ENCODE peak calls at places on chromosome 12, in nine cellular contexts. U is transverse colon, A is K562, M is upper lobe of left lung, K is spleen, F is HepG2, H is breast epithelium, O is GM12878, W is stomach. N is an unnamed sample.

GRCh38 chr12:3197131-3197818 is 120.1 kb downstream of the TSPAN9 start:
- DNase-seq in U (no peak), A (no peak), M (peak), K (no peak), F (peak), H (no peak), O (no peak), W (no peak), N (no peak)

GRCh38 chr12:132284071-132284492 is 45.3 kb downstream of the GALNT9 start:
- DNase-seq in U (no peak), A (no peak), M (peak), K (no peak), F (no peak), H (no peak), O (no peak), W (no peak), N (no peak)

GRCh38 chr12:80116735-80117134 is 17.4 kb downstream of the OTOGL start:
- DNase-seq in U (no peak), A (no peak), M (no peak), K (no peak), F (no peak), H (no peak), O (no peak), W (no peak), N (no peak)

GRCh38 chr12:96359328-96359727 is 40.9 kb downstream of the CDK17 start:
- DNase-seq in U (no peak), A (no peak), M (no peak), K (no peak), F (no peak), H (no peak), O (no peak), W (no peak), N (no peak)

GRCh38 chr12:31832740-31833540 is 104.1 kb upstream of the AMN1 start:
- DNase-seq in U (no peak), A (peak), M (no peak), K (no peak), F (no peak), H (no peak), O (peak), W (no peak), N (no peak)

GRCh38 chr12:59780605-59781135 is 184.8 kb downstream of the SLC16A7 start:
- DNase-seq in U (no peak), A (no peak), M (no peak), K (no peak), F (peak), H (no peak), O (no peak), W (no peak), N (no peak)

GRCh38 chr12:120831648-120832267 is 72.4 kb downstream of the SPPL3 start:
- DNase-seq in U (no peak), A (no peak), M (no peak), K (no peak), F (no peak), H (no peak), O (no peak), W (no peak), N (no peak)

GRCh38 chr12:130431176-130431575 is 93.5 kb downstream of the PIWIL1 start:
- DNase-seq in U (no peak), A (no peak), M (no peak), K (peak), F (no peak), H (peak), O (no peak), W (no peak), N (peak)

GRCh38 chr12:116662612-116663144 is 75.2 kb downstream of the SPRING1 start:
- DNase-seq in U (peak), A (no peak), M (peak), K (no peak), F (peak), H (no peak), O (no peak), W (no peak), N (no peak)

GRCh38 chr12:106329231-106329985 is 26.9 kb downstream of the TCP11L2 start:
- DNase-seq in U (no peak), A (no peak), M (no peak), K (no peak), F (no peak), H (no peak), O (no peak), W (no peak), N (no peak)

GRCh38 chr12:111056618-111057521 is 136.5 kb upstream of the MYL2 start:
- DNase-seq in U (peak), A (peak), M (no peak), K (peak), F (no peak), H (no peak), O (peak), W (no peak), N (no peak)

GRCh38 chr12:121494093-121494787 is 86.6 kb downstream of the KDM2B start:
- DNase-seq in U (peak), A (peak), M (no peak), K (peak), F (no peak), H (no peak), O (no peak), W (peak), N (no peak)

GRCh38 chr12:75177997-75178396 is 31.6 kb downstream of the KCNC2 start:
- DNase-seq in U (no peak), A (no peak), M (no peak), K (no peak), F (peak), H (no peak), O (no peak), W (no peak), N (no peak)

GRCh38 chr12:126404293-126404851 is 1339.1 kb downstream of the AACS start:
- DNase-seq in U (no peak), A (no peak), M (no peak), K (no peak), F (no peak), H (no peak), O (no peak), W (no peak), N (no peak)

GRCh38 chr12:54426690-54427089 is 7.6 kb upstream of the ITGA5 start:
- DNase-seq in U (no peak), A (no peak), M (no peak), K (no peak), F (no peak), H (no peak), O (no peak), W (no peak), N (no peak)

GRCh38 chr12:17928708-17929366 is 161.2 kb downstream of the RERGL start:
- DNase-seq in U (no peak), A (no peak), M (no peak), K (no peak), F (peak), H (no peak), O (no peak), W (no peak), N (no peak)

GRCh38 chr12:121036810-121037326 is 2.2 kb downstream of the OASL start:
- DNase-seq in U (no peak), A (no peak), M (no peak), K (no peak), F (no peak), H (no peak), O (no peak), W (no peak), N (no peak)

GRCh38 chr12:131912526-131913274 is 16.4 kb upstream of the PUS1 start:
- DNase-seq in U (peak), A (no peak), M (peak), K (no peak), F (peak), H (no peak), O (no peak), W (peak), N (no peak)

GRCh38 chr12:69872804-69873203 is 47.8 kb downstream of the MYRFL start:
- DNase-seq in U (no peak), A (no peak), M (no peak), K (no peak), F (no peak), H (no peak), O (no peak), W (no peak), N (no peak)

GRCh38 chr12:100554608-100555077 is 18.8 kb upstream of the GAS2L3 start:
- DNase-seq in U (no peak), A (peak), M (no peak), K (no peak), F (peak), H (no peak), O (no peak), W (no peak), N (no peak)

GRCh38 chr12:69645031-69645430 is 34.3 kb upstream of the LRRC10 start:
- DNase-seq in U (no peak), A (no peak), M (no peak), K (no peak), F (no peak), H (no peak), O (no peak), W (no peak), N (no peak)

GRCh38 chr12:685388-685787 is 22.1 kb upstream of the NINJ2 start:
- DNase-seq in U (peak), A (no peak), M (no peak), K (peak), F (no peak), H (no peak), O (peak), W (no peak), N (no peak)

GRCh38 chr12:120223458-120224303 is 22.8 kb upstream of the RPLP0 start:
- DNase-seq in U (no peak), A (no peak), M (peak), K (no peak), F (no peak), H (no peak), O (no peak), W (no peak), N (no peak)

GRCh38 chr12:28865776-28866175 is 283.3 kb upstream of the FAR2 start:
- DNase-seq in U (no peak), A (no peak), M (no peak), K (no peak), F (no peak), H (no peak), O (no peak), W (no peak), N (no peak)

GRCh38 chr12:9071518-9071917 is 44.2 kb downstream of the A2M start:
- DNase-seq in U (no peak), A (no peak), M (no peak), K (no peak), F (no peak), H (no peak), O (no peak), W (no peak), N (no peak)

GRCh38 chr12:105466231-105466900 is 135.9 kb downstream of the C12orf75 start:
- DNase-seq in U (no peak), A (no peak), M (no peak), K (no peak), F (no peak), H (no peak), O (no peak), W (no peak), N (no peak)

GRCh38 chr12:50749459-50749882 is 14.4 kb upstream of the ATF1 start:
- DNase-seq in U (no peak), A (no peak), M (no peak), K (no peak), F (no peak), H (no peak), O (no peak), W (no peak), N (no peak)

GRCh38 chr12:115577401-115577800 is 700.1 kb downstream of the MED13L start:
- DNase-seq in U (no peak), A (no peak), M (no peak), K (no peak), F (no peak), H (no peak), O (no peak), W (no peak), N (no peak)

GRCh38 chr12:24919346-24920001 is 29.4 kb downstream of the BCAT1 start:
- DNase-seq in U (no peak), A (no peak), M (no peak), K (no peak), F (no peak), H (no peak), O (no peak), W (no peak), N (no peak)

GRCh38 chr12:2295941-2296461 is 243.2 kb downstream of the CACNA1C start:
- DNase-seq in U (no peak), A (no peak), M (no peak), K (no peak), F (no peak), H (no peak), O (no peak), W (no peak), N (no peak)

GRCh38 chr12:63706336-63706735 is 38.0 kb upstream of the DPY19L2 start:
- DNase-seq in U (no peak), A (no peak), M (no peak), K (no peak), F (no peak), H (no peak), O (no peak), W (no peak), N (no peak)

GRCh38 chr12:39620664-39621658 is 1.4 kb upstream of the ABCD2 start:
- DNase-seq in U (peak), A (no peak), M (no peak), K (peak), F (no peak), H (no peak), O (peak), W (no peak), N (no peak)

GRCh38 chr12:45200497-45201043 is 15.3 kb upstream of the ANO6 start:
- DNase-seq in U (no peak), A (no peak), M (peak), K (no peak), F (peak), H (no peak), O (no peak), W (no peak), N (no peak)

GRCh38 chr12:68113644-68114043 is 45.9 kb downstream of the IFNG start:
- DNase-seq in U (peak), A (peak), M (no peak), K (no peak), F (no peak), H (no peak), O (no peak), W (no peak), N (no peak)

DNA sequence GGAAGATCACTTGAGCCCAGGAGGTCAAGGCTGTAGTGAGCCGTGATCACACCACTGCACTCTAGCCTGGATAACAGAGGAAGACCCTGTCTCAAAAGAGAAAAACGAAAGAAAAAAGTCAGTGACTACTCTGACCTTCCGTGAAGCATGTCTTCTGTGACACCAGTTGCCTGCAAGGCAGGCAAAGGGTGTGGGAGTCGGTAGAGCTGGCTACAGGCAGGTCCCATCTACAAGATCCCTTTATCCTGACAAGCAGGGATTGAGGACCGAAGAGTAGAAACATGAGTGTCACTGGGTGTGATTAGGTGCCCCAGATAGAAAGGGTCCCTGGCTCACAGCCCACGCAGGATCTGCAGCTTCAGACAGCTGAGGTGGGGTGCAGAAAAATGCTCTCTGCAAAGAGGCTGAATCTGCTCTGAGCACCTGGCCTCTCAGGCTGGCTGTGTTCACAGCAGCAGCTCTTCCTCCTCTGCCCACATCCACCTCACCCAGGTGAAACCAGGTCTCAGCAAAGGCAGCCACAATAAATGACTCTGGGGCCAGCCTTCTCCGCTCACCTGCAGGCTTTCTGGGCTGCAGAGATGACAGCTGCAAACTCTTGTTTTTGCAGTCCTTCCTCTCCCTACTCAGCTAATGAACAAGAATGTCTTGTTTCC is 28.6 kb upstream of the HSP90B1 start:
- DNase-seq in U (peak), A (no peak), M (no peak), K (no peak), F (no peak), H (no peak), O (no peak), W (no peak), N (no peak)
- H3K4me3 ChIP-seq in U (no peak), A (no peak), M (no peak), K (no peak), F (no peak), H (no peak), O (no peak), W (no peak), N (no peak)

GRCh38 chr12:108694812-108695278 is 36.5 kb downstream of the CORO1C start:
- DNase-seq in U (no peak), A (peak), M (no peak), K (no peak), F (no peak), H (no peak), O (no peak), W (no peak), N (no peak)
- TF ChIP-seq POLR2A in U (no peak), A (no peak), M (no peak), K (no peak), F (no peak), H (no peak), O (no peak), W (no peak), N (no peak)

GRCh38 chr12:108801736-108802665 is 55.4 kb downstream of the SSH1 start:
- DNase-seq in U (peak), A (no peak), M (peak), K (peak), F (no peak), H (no peak), O (no peak), W (no peak), N (no peak)

GRCh38 chr12:108804361-108804949 is 52.9 kb downstream of the SSH1 start:
- DNase-seq in U (peak), A (no peak), M (no peak), K (peak), F (no peak), H (no peak), O (no peak), W (no peak), N (no peak)

GRCh38 chr12:108802666-108803036 is 54.7 kb downstream of the SSH1 start:
- DNase-seq in U (no peak), A (no peak), M (no peak), K (no peak), F (no peak), H (no peak), O (no peak), W (no peak), N (no peak)

GRCh38 chr12:108805136-108805535 is 52.2 kb downstream of the SSH1 start:
- DNase-seq in U (no peak), A (no peak), M (no peak), K (no peak), F (no peak), H (no peak), O (no peak), W (no peak), N (no peak)

DNA sequence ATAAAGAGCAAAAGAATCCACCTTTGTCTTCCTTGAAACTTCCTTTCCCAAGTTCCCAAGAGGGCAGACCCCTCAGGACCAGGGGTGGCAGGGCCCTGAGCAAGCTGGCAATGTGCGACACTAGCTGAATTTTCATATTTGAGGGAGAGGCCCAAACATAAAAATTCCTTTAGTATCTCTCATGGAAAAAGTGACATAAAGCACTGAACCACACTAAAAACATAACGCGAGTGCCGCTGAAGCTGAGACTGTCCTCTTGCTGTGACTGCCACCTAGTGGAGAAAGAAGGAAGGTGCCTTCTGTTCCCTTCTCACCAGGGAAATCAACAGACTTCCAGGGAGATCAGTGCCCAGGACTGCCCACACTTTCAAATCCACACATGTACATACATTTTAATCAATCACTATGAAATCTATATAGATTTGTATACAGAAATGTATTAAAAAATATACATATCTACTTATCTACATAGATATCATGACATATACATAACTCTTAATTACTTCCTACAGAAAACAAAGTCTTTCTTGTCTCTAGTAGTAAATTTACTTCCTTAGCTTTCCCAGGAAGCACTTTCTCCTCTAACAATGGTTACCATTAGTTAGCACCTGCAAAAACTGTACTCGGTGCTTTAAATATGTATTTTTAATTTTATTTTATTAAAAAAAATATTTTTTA is 53.8 kb downstream of the SSH1 start:
- DNase-seq in U (peak), A (peak), M (no peak), K (peak), F (peak), H (no peak), O (peak), W (peak), N (no peak)
- TF ChIP-seq POLR2AphosphoS5 in U (peak), A (no peak), M (peak), K (peak), F (no peak), H (peak), O (no peak), W (peak), N (peak)

DNA sequence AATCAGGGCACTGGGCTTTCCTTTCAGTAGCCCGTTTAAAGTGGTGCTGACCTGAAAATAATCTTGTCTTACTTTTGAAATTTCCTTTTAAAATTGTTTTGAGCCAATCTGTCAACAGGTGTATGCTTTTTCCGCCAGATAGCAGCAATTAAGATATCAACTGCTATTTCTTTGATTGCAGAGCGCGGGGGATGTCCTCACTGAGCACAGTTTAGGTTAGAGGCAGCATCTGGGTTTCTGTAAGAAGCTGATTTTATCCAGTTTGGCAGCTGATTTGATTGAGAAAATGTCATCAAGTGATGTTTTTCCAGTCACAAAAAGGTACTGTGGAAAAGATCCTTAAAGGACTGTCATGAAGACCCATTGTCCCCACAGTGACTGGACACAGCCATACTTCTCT is 371.8 kb downstream of the ADAMTS20 start:
- DNase-seq in U (no peak), A (no peak), M (no peak), K (no peak), F (no peak), H (no peak), O (no peak), W (no peak), N (no peak)
- H3K4me3 ChIP-seq in U (no peak), A (no peak), M (no peak), K (no peak), F (no peak), H (no peak), O (no peak), W (no peak), N (no peak)

DNA sequence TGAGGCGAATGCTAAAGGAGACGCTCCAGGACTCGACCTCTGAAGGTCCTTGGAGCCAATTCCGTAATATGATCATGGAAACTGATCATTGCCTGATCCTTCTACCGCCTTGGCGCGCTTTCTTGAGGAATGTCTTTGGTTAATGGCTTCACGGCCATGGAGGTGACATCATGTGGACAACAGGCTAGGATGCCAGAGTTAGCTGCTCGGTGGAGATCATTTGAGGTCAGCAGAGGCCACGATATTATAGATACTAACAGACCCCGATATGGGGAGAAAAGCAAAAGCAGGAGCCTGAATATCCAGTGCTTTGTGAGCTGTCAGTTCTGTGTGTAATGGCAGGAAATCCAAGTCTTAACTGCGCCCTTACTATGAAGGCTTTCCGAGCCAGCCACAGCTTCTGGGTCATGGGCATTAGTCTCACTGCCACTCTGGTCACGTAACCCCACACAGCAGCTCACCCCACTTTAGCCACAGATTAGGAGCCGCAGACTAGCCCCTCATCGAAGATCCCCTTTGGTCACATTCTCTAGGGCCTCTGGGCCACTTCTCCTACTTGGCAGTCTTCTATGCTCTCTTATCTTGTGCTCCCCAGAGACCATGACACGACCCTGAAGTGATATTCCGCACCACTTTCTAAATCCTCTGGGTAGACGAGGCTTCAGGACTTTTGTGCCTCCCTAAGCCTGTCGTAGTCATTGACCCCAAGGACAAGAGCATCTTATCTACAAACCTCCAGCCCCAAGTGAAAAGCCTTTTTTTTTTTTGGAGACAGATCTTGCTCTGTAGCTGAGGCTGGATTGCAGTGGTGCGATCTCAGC is 724 bp upstream of the CS start:
- DNase-seq in U (no peak), A (peak), M (no peak), K (no peak), F (no peak), H (no peak), O (no peak), W (no peak), N (no peak)
- TF ChIP-seq POLR2A in U (no peak), A (peak), M (no peak), K (no peak), F (no peak), H (no peak), O (no peak), W (no peak), N (no peak)